ENCODE peak calls at places on chromosomes 3 and 15, in seven cellular contexts. L, V, X, N, T, J and I are unnamed samples.

GRCh38 chr3:171695476-171695875 is 114.8 kb downstream of the PLD1 start:
- DNase-seq in L (no peak), V (no peak), X (no peak), N (no peak), T (no peak), J (no peak), I (no peak)

GRCh38 chr15:87269566-87269965 is 987.0 kb downstream of the NTRK3 start:
- DNase-seq in L (no peak), V (no peak), X (no peak), N (no peak), T (no peak), J (no peak), I (no peak)

GRCh38 chr15:58260186-58260910 is 122.2 kb downstream of the AQP9 start:
- DNase-seq in L (no peak), V (no peak), X (no peak), N (no peak), T (no peak), J (no peak), I (no peak)

GRCh38 chr15:69044899-69045298 is 30.4 kb downstream of the NOX5 start:
- DNase-seq in L (no peak), V (no peak), X (no peak), N (no peak), T (no peak), J (no peak), I (peak)

GRCh38 chr15:74710349-74711094 is 14.7 kb upstream of the EDC3 start:
- DNase-seq in L (no peak), V (no peak), X (no peak), N (no peak), T (no peak), J (no peak), I (no peak)

GRCh38 chr3:33057320-33058298 is 39.3 kb downstream of the GLB1 start:
- DNase-seq in L (no peak), V (no peak), X (no peak), N (no peak), T (no peak), J (peak), I (no peak)

GRCh38 chr3:9549600-9549999 is 4.0 kb downstream of the LHFPL4 start:
- DNase-seq in L (no peak), V (no peak), X (no peak), N (no peak), T (no peak), J (no peak), I (no peak)

GRCh38 chr3:196288141-196288460 is 575 bp upstream of the PCYT1A start:
- DNase-seq in L (no peak), V (no peak), X (no peak), N (no peak), T (no peak), J (no peak), I (peak)

GRCh38 chr15:63264685-63265302 is 12.6 kb upstream of the APH1B start:
- DNase-seq in L (no peak), V (no peak), X (no peak), N (no peak), T (peak), J (peak), I (no peak)

GRCh38 chr3:152192050-152192449 is 76.7 kb upstream of the MBNL1 start:
- DNase-seq in L (no peak), V (no peak), X (no peak), N (no peak), T (no peak), J (no peak), I (no peak)

GRCh38 chr3:194730369-194730768 is 44.7 kb downstream of the FAM43A start:
- DNase-seq in L (no peak), V (no peak), X (no peak), N (no peak), T (no peak), J (no peak), I (peak)

GRCh38 chr3:187172929-187173328 is 24.4 kb upstream of the RTP1 start:
- DNase-seq in L (no peak), V (no peak), X (no peak), N (no peak), T (no peak), J (no peak), I (no peak)

GRCh38 chr3:171757377-171758034 is 52.8 kb downstream of the PLD1 start:
- DNase-seq in L (no peak), V (no peak), X (no peak), N (no peak), T (no peak), J (no peak), I (no peak)

GRCh38 chr15:24848050-24848449 is 106.7 kb upstream of the SNRPN start:
- DNase-seq in L (no peak), V (no peak), X (no peak), N (no peak), T (peak), J (no peak), I (no peak)

GRCh38 chr15:67762610-67763368 is 62.5 kb upstream of the SKOR1 start:
- DNase-seq in L (peak), V (no peak), X (no peak), N (no peak), T (no peak), J (no peak), I (no peak)

GRCh38 chr3:61768284-61769012 is 207.1 kb downstream of the PTPRG start:
- DNase-seq in L (no peak), V (no peak), X (no peak), N (no peak), T (no peak), J (no peak), I (no peak)

GRCh38 chr3:151265866-151266265 is 12.5 kb downstream of the P2RY14 start:
- DNase-seq in L (peak), V (peak), X (no peak), N (no peak), T (no peak), J (no peak), I (no peak)

GRCh38 chr3:196694941-196695848 is 16.9 kb downstream of the CEP19 start:
- DNase-seq in L (no peak), V (no peak), X (no peak), N (no peak), T (no peak), J (no peak), I (no peak)

GRCh38 chr3:73516656-73517055 is 108.1 kb downstream of the PDZRN3 start:
- DNase-seq in L (no peak), V (no peak), X (no peak), N (no peak), T (no peak), J (no peak), I (peak)

GRCh38 chr3:32467333-32468070 is 35.1 kb downstream of the CMTM6 start:
- DNase-seq in L (no peak), V (no peak), X (no peak), N (peak), T (peak), J (no peak), I (peak)

GRCh38 chr3:183247190-183247589 is 5.9 kb upstream of the B3GNT5 start:
- DNase-seq in L (no peak), V (no peak), X (no peak), N (no peak), T (no peak), J (no peak), I (peak)

GRCh38 chr3:23442598-23443383 is 239.7 kb downstream of the UBE2E2 start:
- DNase-seq in L (no peak), V (no peak), X (no peak), N (no peak), T (peak), J (no peak), I (no peak)

GRCh38 chr3:172658344-172659245 is 52.3 kb downstream of the NCEH1 start:
- DNase-seq in L (no peak), V (no peak), X (peak), N (no peak), T (no peak), J (peak), I (peak)

GRCh38 chr3:181851063-181851462 is 139.3 kb downstream of the SOX2 start:
- DNase-seq in L (no peak), V (no peak), X (no peak), N (no peak), T (no peak), J (peak), I (no peak)

GRCh38 chr15:89034305-89034704 is 54.0 kb upstream of the ABHD2 start:
- DNase-seq in L (no peak), V (no peak), X (peak), N (no peak), T (no peak), J (peak), I (peak)

GRCh38 chr3:126136428-126137220 is 43.8 kb downstream of the ALDH1L1 start:
- DNase-seq in L (no peak), V (no peak), X (no peak), N (no peak), T (peak), J (no peak), I (no peak)

GRCh38 chr3:141875893-141876380 is 506 bp upstream of the ATP1B3 start:
- DNase-seq in L (no peak), V (peak), X (peak), N (peak), T (peak), J (no peak), I (peak)

GRCh38 chr3:150626148-150626930 is 23.2 kb downstream of the SELENOT start:
- DNase-seq in L (no peak), V (no peak), X (no peak), N (no peak), T (no peak), J (no peak), I (no peak)

GRCh38 chr3:97464035-97464434 is 300.5 kb upstream of the ARL6 start:
- DNase-seq in L (no peak), V (no peak), X (no peak), N (no peak), T (no peak), J (no peak), I (peak)

GRCh38 chr3:121663171-121663847 is 2.6 kb upstream of the HCLS1 start:
- DNase-seq in L (no peak), V (no peak), X (no peak), N (no peak), T (no peak), J (peak), I (no peak)

GRCh38 chr3:53202331-53203015 is 41.5 kb downstream of the PRKCD start:
- DNase-seq in L (no peak), V (no peak), X (no peak), N (no peak), T (no peak), J (no peak), I (no peak)

GRCh38 chr3:126521122-126521891 is 2.6 kb upstream of the CHST13 start:
- DNase-seq in L (no peak), V (no peak), X (no peak), N (no peak), T (no peak), J (no peak), I (no peak)

GRCh38 chr3:110755345-110755744 is 316.3 kb upstream of the NECTIN3 start:
- DNase-seq in L (no peak), V (no peak), X (no peak), N (no peak), T (no peak), J (peak), I (no peak)

GRCh38 chr3:110754207-110754916 is 317.3 kb upstream of the NECTIN3 start:
- DNase-seq in L (no peak), V (no peak), X (no peak), N (no peak), T (no peak), J (no peak), I (no peak)

GRCh38 chr3:110752307-110752706 is 319.3 kb upstream of the NECTIN3 start:
- DNase-seq in L (no peak), V (no peak), X (no peak), N (no peak), T (no peak), J (no peak), I (peak)

GRCh38 chr3:110758208-110758607 is 313.4 kb upstream of the NECTIN3 start:
- DNase-seq in L (no peak), V (no peak), X (no peak), N (no peak), T (no peak), J (no peak), I (no peak)
- TF ChIP-seq JUND in L (no peak), V (no peak), X (no peak), N (no peak), T (no peak), J (no peak), I (no peak)

GRCh38 chr15:36802861-36803531 is 223.6 kb downstream of the CDIN1 start:
- DNase-seq in L (no peak), V (no peak), X (no peak), N (no peak), T (no peak), J (no peak), I (no peak)
- TF ChIP-seq JUND in L (no peak), V (no peak), X (no peak), N (no peak), T (no peak), J (no peak), I (no peak)

GRCh38 chr3:57001356-57001755 is 59.1 kb upstream of the SPATA12 start:
- DNase-seq in L (no peak), V (no peak), X (no peak), N (no peak), T (no peak), J (no peak), I (no peak)

GRCh38 chr3:56999547-56999946 is 60.9 kb upstream of the SPATA12 start:
- DNase-seq in L (no peak), V (no peak), X (no peak), N (no peak), T (no peak), J (no peak), I (no peak)

GRCh38 chr3:57000012-57000411 is 60.5 kb upstream of the SPATA12 start:
- DNase-seq in L (no peak), V (no peak), X (no peak), N (no peak), T (no peak), J (no peak), I (no peak)

GRCh38 chr3:56998081-56998529 is 62.4 kb upstream of the SPATA12 start:
- DNase-seq in L (no peak), V (no peak), X (no peak), N (no peak), T (no peak), J (no peak), I (peak)

DNA sequence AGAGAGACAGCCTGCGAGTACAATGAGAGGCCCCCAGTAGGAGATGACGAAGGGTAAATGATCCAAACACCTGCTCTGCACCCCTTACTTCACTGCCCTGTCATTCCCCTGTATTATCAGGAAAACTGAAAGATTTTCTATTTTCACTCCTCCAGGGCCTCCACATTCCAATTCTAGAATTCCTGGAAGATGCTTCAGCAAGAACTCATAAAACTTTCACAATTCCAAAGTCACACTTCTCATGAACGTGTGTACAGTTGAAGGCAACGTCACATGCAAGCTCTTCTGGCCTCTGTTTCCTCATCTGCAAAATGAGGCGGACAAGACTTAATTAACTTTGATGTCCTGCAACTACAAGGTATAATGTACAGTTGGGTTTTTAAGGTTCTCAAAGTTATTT is 62.8 kb upstream of the SPATA12 start:
- DNase-seq in L (no peak), V (no peak), X (no peak), N (no peak), T (no peak), J (no peak), I (no peak)
- TF ChIP-seq JUND in L (no peak), V (no peak), X (no peak), N (no peak), T (no peak), J (no peak), I (no peak)

GRCh38 chr15:90143176-90143655 is 40.9 kb upstream of the IDH2 start:
- DNase-seq in L (no peak), V (peak), X (peak), N (peak), T (peak), J (no peak), I (peak)
- TF ChIP-seq JUND in L (no peak), V (peak), X (no peak), N (peak), T (no peak), J (no peak), I (no peak)

DNA sequence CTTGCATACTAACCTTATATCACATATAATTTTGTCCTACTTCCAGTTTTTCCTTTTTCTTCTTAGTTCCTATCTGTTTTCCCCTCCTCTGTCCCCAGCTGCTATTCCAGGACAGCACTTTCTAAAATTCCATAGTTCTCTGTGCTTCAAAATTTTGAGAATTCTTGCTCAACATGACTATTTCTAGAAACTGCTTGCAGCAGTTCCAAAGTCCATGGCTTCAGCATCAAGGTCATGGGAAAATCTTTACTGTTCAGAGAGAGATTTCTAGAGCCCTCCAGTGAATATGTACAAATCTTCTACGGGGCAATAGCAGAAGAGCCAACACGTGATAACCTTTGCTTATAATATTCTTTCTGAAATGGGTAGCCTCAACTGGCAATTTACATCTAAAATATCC is 76.1 kb upstream of the PHLDB2 start:
- DNase-seq in L (no peak), V (no peak), X (no peak), N (no peak), T (no peak), J (peak), I (no peak)
- TF ChIP-seq JUND in L (no peak), V (no peak), X (no peak), N (no peak), T (no peak), J (no peak), I (no peak)

DNA sequence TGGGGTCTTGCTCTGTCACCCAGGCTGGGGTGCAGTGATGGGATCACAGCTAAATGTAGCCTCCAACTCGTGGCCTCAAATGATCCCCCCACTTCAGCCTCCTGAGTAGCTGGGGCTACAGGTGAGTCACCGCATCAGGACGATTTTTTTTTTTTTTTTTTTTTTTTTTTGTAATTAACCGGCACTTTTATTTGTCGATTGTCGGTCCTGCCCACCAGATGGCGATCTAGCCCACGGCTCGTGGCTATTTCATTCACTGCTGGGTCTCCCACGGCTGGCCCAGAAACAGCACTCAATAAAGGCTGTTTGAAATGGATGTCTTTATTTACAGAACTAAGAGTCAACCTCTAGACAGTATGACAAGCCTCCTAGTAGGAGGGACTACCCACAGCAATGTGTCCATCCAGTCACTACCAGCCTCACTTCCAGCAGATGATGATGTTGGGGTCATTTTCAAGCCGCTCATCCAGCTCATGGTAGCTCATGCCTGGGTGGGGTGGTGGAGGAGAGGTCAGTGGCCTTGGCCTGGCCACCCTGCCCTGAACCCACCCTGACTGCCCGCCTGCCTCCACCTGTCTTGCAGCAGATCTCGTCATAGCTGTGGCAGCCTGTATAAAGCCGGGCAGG is 1.8 kb upstream of the ZMYND10 start:
- DNase-seq in L (no peak), V (no peak), X (no peak), N (peak), T (peak), J (peak), I (no peak)
- TF ChIP-seq JUND in L (no peak), V (peak), X (no peak), N (no peak), T (no peak), J (no peak), I (no peak)

GRCh38 chr3:138089091-138089490 is 26.3 kb downstream of the DZIP1L start:
- DNase-seq in L (no peak), V (no peak), X (no peak), N (no peak), T (no peak), J (peak), I (no peak)
- TF ChIP-seq JUND in L (no peak), V (no peak), X (no peak), N (no peak), T (peak), J (no peak), I (no peak)